ENCODE peak calls at places on chromosomes 5 and 9, in six cellular contexts. V, W, D, F, B and C are unnamed samples.

GRCh38 chr5:32092938-32093812 is 80.9 kb downstream of the GOLPH3 start:
- DNase-seq in V (peak), W (peak), D (peak), F (peak), B (peak), C (peak)

GRCh38 chr5:146290318-146290717 is 48.3 kb upstream of the POU4F3 start:
- DNase-seq in V (no peak), W (no peak), D (no peak), F (no peak), B (no peak), C (peak)

GRCh38 chr9:18973348-18973747 is 59.7 kb downstream of the SAXO1 start:
- DNase-seq in V (no peak), W (no peak), D (no peak), F (no peak), B (no peak), C (no peak)

GRCh38 chr5:159331099-159331973 is 1.0 kb upstream of the IL12B start:
- DNase-seq in V (peak), W (peak), D (peak), F (peak), B (peak), C (no peak)

GRCh38 chr9:77589046-77589795 is 58.9 kb downstream of the GNA14 start:
- DNase-seq in V (no peak), W (no peak), D (peak), F (no peak), B (no peak), C (peak)

GRCh38 chr9:134681061-134681661 is 39.6 kb downstream of the COL5A1 start:
- DNase-seq in V (no peak), W (no peak), D (no peak), F (no peak), B (no peak), C (no peak)

GRCh38 chr9:93597142-93597706 is 20.8 kb downstream of the PHF2 start:
- DNase-seq in V (no peak), W (no peak), D (no peak), F (no peak), B (no peak), C (no peak)

GRCh38 chr5:177179431-177179830 is 45.9 kb downstream of the NSD1 start:
- DNase-seq in V (no peak), W (no peak), D (no peak), F (no peak), B (no peak), C (no peak)

GRCh38 chr5:111075520-111075919 is 4.0 kb downstream of the TSLP start:
- DNase-seq in V (no peak), W (no peak), D (peak), F (no peak), B (no peak), C (peak)

GRCh38 chr9:90839183-90839582 is 37.6 kb downstream of the SYK start:
- DNase-seq in V (no peak), W (no peak), D (no peak), F (no peak), B (no peak), C (no peak)

GRCh38 chr5:33261305-33261704 is 179.5 kb upstream of the TARS1 start:
- DNase-seq in V (no peak), W (no peak), D (no peak), F (no peak), B (no peak), C (no peak)

GRCh38 chr5:136191304-136192014 is 1.5 kb downstream of the SMIM32 start:
- DNase-seq in V (no peak), W (no peak), D (no peak), F (peak), B (no peak), C (peak)

GRCh38 chr5:93008502-93009167 is 572.4 kb downstream of the NR2F1-AS1 start:
- DNase-seq in V (no peak), W (no peak), D (no peak), F (no peak), B (no peak), C (no peak)